ENCODE peak calls at places on chromosomes 5 and 9, in five cellular contexts. N is psoas muscle, F is uterus, V is A549, B is prostate gland. C is an unnamed sample. For H3K4me1, the result is how much of the 10 kb centered on the place peaks cover.

GRCh38 chr5:2120361-2120760 is 237.6 kb upstream of the IRX4 start:
- DNase-seq in V (no peak), N (no peak), B (no peak), F (no peak), C (no peak)

GRCh38 chr9:7403839-7404238 is 395.7 kb downstream of the DMAC1 start:
- DNase-seq in B (no peak), F (no peak), V (no peak), N (no peak), C (no peak)

GRCh38 chr5:153659337-153659736 is 168.9 kb downstream of the GRIA1 start:
- DNase-seq in V (no peak), F (no peak), N (no peak), B (no peak), C (no peak)

GRCh38 chr5:42545038-42545437 is 121.8 kb downstream of the GHR start:
- DNase-seq in B (no peak), F (no peak), V (no peak), N (no peak), C (no peak)

GRCh38 chr9:135513351-135513846 is 7.8 kb upstream of the LCN1 start:
- DNase-seq in N (no peak), B (no peak), V (no peak), F (no peak), C (no peak)

GRCh38 chr9:128419061-128419925 is 1.4 kb upstream of the CERCAM start:
- DNase-seq in F (peak), B (no peak), N (no peak), V (no peak), C (no peak)

GRCh38 chr9:137669261-137669672 is 50.5 kb downstream of the EHMT1 start:
- DNase-seq in V (no peak), B (no peak), N (no peak), F (peak), C (no peak)

GRCh38 chr9:107174441-107174840 is 108.6 kb upstream of the RAD23B start:
- DNase-seq in F (no peak), N (peak), V (no peak), B (no peak), C (no peak)

GRCh38 chr5:27015758-27016157 is 22.6 kb downstream of the CDH9 start:
- DNase-seq in B (no peak), N (no peak), V (no peak), F (no peak), C (no peak)

GRCh38 chr9:6680797-6681146 is 35.2 kb upstream of the GLDC start:
- DNase-seq in F (peak), N (no peak), B (peak), V (peak), C (peak)

GRCh38 chr9:89865981-89866380 is 261.2 kb downstream of the GADD45G start:
- DNase-seq in V (no peak), B (no peak), N (no peak), F (no peak), C (no peak)

GRCh38 chr5:163548649-163549048 is 43.2 kb downstream of the MAT2B start:
- DNase-seq in N (no peak), V (no peak), F (no peak), B (no peak), C (no peak)

GRCh38 chr9:24090566-24090965 is 264.5 kb upstream of the ELAVL2 start:
- DNase-seq in B (no peak), V (no peak), N (no peak), F (no peak), C (no peak)

GRCh38 chr9:125126019-125126746 is 17.1 kb downstream of the SCAI start:
- DNase-seq in F (peak), B (peak), V (no peak), N (peak), C (no peak)

GRCh38 chr9:124960409-124960752 is 19.5 kb upstream of the GOLGA1 start:
- DNase-seq in V (no peak), F (no peak), N (no peak), B (no peak), C (no peak)

GRCh38 chr9:13186774-13187173 is 92.7 kb downstream of the MPDZ start:
- DNase-seq in V (no peak), N (no peak), B (no peak), F (no peak), C (no peak)

GRCh38 chr9:110141118-110141797 is 66.7 kb downstream of the C9orf152 start:
- DNase-seq in F (peak), B (no peak), N (no peak), V (peak), C (peak)

GRCh38 chr9:101366038-101366756 is 18.6 kb downstream of the BAAT start:
- DNase-seq in F (no peak), V (peak), B (no peak), N (no peak), C (no peak)

GRCh38 chr9:79134654-79135053 is 437.1 kb upstream of the TLE4 start:
- DNase-seq in B (no peak), V (no peak), N (no peak), F (no peak), C (no peak)

GRCh38 chr9:19127881-19128719 is 808 bp upstream of the PLIN2 start:
- DNase-seq in B (no peak), F (peak), N (no peak), V (no peak), C (no peak)

GRCh38 chr5:148309019-148309418 is 3.2 kb upstream of the SPINK7 start:
- DNase-seq in V (no peak), N (no peak), B (no peak), F (no peak), C (no peak)

GRCh38 chr5:6135977-6136376 is 242.4 kb downstream of the MED10 start:
- DNase-seq in B (no peak), V (no peak), F (no peak), N (no peak), C (no peak)

GRCh38 chr9:95296761-95297160 is 20.7 kb downstream of the FANCC start:
- DNase-seq in N (no peak), B (no peak), V (no peak), F (no peak), C (no peak)

GRCh38 chr9:95138474-95138873 is 179.0 kb downstream of the FANCC start:
- DNase-seq in F (no peak), V (no peak), N (peak), B (peak), C (no peak)

GRCh38 chr5:29462261-29462660 is 1731.2 kb upstream of the CDH6 start:
- DNase-seq in F (no peak), N (no peak), B (no peak), V (no peak), C (no peak)

GRCh38 chr5:132628814-132629213 is 29.2 kb upstream of the IL13 start:
- DNase-seq in V (no peak), F (no peak), B (no peak), N (no peak), C (no peak)

GRCh38 chr9:125398243-125398642 is 136.6 kb downstream of the GAPVD1 start:
- DNase-seq in F (no peak), V (no peak), B (no peak), N (no peak), C (no peak)

GRCh38 chr9:127706836-127707241 is at the start of gene CFAP157:
- DNase-seq in B (no peak), V (peak), N (no peak), F (no peak), C (no peak)

GRCh38 chr5:34500236-34500836 is 155.8 kb upstream of the RAI14 start:
- DNase-seq in B (no peak), N (no peak), V (no peak), F (no peak), C (no peak)
- H3K4me1 ChIP-seq in B (under half), N (under half), V (under half), F (under half), C (under half)

GRCh38 chr5:103860327-103860726 is 297.7 kb upstream of the NUDT12 start:
- DNase-seq in F (no peak), B (no peak), N (no peak), V (no peak), C (no peak)
- H3K27ac ChIP-seq in F (no peak), B (no peak), N (no peak), V (no peak), C (no peak)

GRCh38 chr5:69211200-69211599 is 21.8 kb downstream of the CENPH start:
- DNase-seq in N (no peak), B (no peak), V (no peak), F (no peak), C (no peak)
- TF ChIP-seq CTCF in N (no peak), B (no peak), V (no peak), F (no peak), C (no peak)

DNA sequence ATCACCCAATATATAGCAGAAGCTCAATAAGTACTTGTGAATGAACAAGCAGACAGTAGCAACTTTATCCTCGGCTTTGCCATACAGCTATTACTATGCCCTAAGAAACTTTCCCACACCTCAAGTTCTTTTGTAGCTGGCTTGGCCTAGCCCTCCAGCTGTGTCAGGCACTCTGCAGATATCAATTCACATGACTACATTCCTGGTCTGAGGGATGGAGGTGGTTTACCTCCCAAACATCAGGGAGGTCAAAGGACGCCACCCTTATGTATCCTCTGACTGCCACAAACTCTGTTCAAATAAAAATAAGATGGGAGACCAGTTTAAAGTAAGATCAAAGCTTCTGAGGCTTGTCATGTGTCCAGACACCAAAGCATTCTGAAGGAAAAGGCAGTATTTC is 416.3 kb downstream of the PIK3R1 start:
- DNase-seq in N (no peak), B (no peak), F (no peak), V (no peak), C (no peak)
- H3K4me1 ChIP-seq in N (under half), B (under half), F (under half), V (under half), C (under half)

GRCh38 chr5:76280494-76280893 is 122.6 kb upstream of the IQGAP2 start:
- DNase-seq in N (no peak), V (no peak), B (no peak), F (no peak), C (peak)

GRCh38 chr5:76283670-76284069 is 119.4 kb upstream of the IQGAP2 start:
- DNase-seq in N (no peak), V (no peak), F (no peak), B (no peak), C (no peak)
- H3K27ac ChIP-seq in N (no peak), V (no peak), F (no peak), B (no peak), C (no peak)

DNA sequence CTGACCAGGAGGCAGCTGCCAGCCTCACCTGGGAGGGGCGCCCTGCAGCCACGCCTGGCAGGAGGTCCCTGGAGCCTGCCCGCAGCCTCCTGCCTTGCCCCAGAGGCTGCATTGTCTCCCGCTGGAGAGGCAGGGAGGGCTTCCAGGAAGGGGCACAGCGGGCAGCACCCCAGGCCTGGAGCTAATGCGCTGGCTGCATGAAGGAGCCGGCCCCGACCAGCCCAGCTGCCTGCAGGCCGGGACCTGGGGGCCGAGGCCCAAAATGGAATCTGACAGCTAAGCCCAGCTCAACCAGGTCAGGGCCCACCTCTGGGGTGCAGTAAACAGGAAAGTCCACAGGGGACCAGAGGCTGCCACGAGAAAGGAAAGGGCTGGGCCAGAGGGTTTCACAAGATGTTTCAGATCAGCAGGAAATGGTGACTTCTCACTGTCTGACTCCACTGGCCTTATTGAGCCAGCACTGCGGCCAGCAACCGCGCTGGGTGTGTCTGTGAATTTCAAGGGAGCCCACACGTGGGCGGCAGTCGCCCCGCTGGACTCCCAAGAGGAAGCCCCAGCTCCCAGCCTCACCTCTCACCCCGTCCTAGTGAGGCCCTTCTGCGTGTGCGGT is 18.6 kb upstream of the NOTCH1 start:
- DNase-seq in F (peak), B (no peak), N (peak), V (no peak), C (no peak)
- TF ChIP-seq CTCF in F (peak), B (no peak), N (no peak), V (no peak), C (no peak)

GRCh38 chr5:139765040-139765408 is 30.6 kb upstream of the PSD2 start:
- DNase-seq in F (no peak), V (no peak), N (no peak), B (no peak), C (no peak)
- H3K4me1 ChIP-seq in F (under half), V (under half), N (under half), B (under half), C (under half)

DNA sequence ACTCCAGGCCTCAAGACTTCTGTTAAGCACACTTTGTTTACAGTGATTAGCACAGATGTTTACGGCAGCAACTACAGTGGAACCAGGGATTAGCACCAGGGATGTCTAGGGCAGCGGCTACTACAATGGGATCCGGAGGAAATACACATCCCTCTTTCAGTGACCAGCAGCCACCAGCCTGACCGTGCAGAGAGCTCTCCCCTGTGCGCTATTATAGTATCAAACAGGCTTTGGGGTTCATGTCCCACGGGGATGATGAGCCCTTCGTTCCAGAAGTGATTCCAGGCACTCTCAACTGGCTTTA is 21.5 kb downstream of the GFPT2 start:
- DNase-seq in V (peak), B (no peak), F (no peak), N (no peak), C (no peak)
- H3K27ac ChIP-seq in V (peak), B (no peak), F (peak), N (no peak), C (peak)

DNA sequence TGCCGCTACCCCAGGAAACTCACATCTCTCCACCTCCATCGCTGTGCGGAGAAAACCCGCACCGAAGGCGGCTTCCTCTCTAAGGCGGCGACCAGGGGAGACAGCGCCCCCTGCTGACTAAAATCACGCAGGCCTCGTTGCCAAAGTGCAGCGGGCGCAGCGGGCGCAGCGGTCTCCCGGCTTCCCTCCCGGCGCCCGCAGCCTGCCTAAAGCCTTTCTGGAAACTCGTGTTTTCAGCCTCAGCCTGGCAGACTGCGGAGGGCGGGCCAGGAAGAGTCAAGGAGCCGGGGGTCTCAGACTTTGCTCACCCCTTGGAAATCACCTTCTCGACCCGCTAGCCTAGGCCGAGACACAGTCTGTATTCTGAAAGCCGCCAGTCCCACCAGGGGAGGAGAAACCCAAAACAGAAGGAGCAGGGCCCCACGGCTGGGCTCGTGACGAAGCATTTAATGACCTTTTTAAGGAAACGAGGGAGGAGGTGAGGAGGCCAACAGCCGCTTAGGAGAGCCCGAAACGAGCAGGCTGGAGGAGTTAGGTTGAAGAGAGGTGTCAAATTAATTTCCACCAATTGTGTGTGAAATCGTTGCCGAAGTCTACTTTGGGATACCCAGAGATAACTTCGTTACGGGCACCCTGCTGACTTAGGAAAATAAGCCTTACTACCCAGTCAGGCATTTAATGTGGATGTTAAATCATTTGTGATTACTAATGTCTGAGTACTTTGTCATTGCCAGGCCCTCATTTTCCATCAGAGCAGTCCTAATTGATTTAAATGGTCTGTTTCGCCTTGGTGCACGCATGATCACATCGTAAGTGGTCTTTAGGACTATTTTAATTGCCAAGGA is 7.3 kb upstream of the FOXB2 start:
- DNase-seq in B (no peak), F (peak), V (no peak), N (peak), C (peak)
- TF ChIP-seq CTCF in B (no peak), F (peak), V (peak), N (peak), C (peak)